ENCODE peak calls at places on chromosomes 7 and 10, in ten cellular contexts. M is IMR-90, T is transverse colon, R is suprapubic skin, G is HCT116, F is spleen, K is ovary, Q is heart left ventricle, S is adrenal gland, D is stomach. N is an unnamed sample.

GRCh38 chr7:20932785-20933184 is 146.1 kb upstream of the SP8 start:
- DNase-seq in K (no peak), G (no peak), M (no peak), T (no peak), R (no peak), D (no peak), F (no peak), S (no peak), Q (no peak), N (no peak)

GRCh38 chr10:11799736-11800080 is 23.4 kb upstream of the PROSER2 start:
- DNase-seq in D (no peak), S (no peak), F (no peak), M (no peak), Q (no peak), G (no peak), R (peak; percentile 13), T (no peak), K (no peak), N (no peak)

GRCh38 chr10:86313621-86314041 is 53.0 kb downstream of the GRID1 start:
- DNase-seq in T (no peak), K (no peak), Q (no peak), G (no peak), D (no peak), R (no peak), S (no peak), F (peak; percentile 24), M (no peak), N (no peak)

GRCh38 chr10:4033341-4033896 is 248.4 kb upstream of the KLF6 start:
- DNase-seq in Q (no peak), D (no peak), T (no peak), G (no peak), K (no peak), M (peak; percentile 42), S (no peak), F (no peak), R (no peak), N (no peak)

GRCh38 chr10:7400068-7400824 is 10.6 kb downstream of the SFMBT2 start:
- DNase-seq in G (no peak), T (no peak), K (no peak), R (no peak), F (no peak), Q (no peak), D (no peak), S (no peak), M (no peak), N (no peak)

GRCh38 chr10:101441539-101442455 is 87.8 kb downstream of the BTRC start:
- DNase-seq in R (no peak), D (no peak), M (peak; percentile 78), S (peak; percentile 62), K (no peak), G (peak; percentile 80), T (no peak), Q (peak; percentile 25), F (no peak), N (no peak)

GRCh38 chr7:157412021-157412443 is 75.2 kb downstream of the DNAJB6 start:
- DNase-seq in M (peak; percentile 95), K (no peak), F (peak; percentile 61), T (no peak), D (no peak), Q (no peak), G (no peak), S (no peak), R (no peak), N (no peak)

GRCh38 chr10:97454330-97455036 is 8.5 kb downstream of the ZDHHC16 start:
- DNase-seq in T (no peak), F (no peak), M (peak; percentile 34), R (no peak), S (no peak), Q (no peak), D (peak; percentile 55), K (no peak), G (no peak), N (no peak)

GRCh38 chr7:100156331-100157068 is 2.0 kb downstream of the TRAPPC14 start:
- DNase-seq in F (peak; percentile 78), R (no peak), G (no peak), T (no peak), K (no peak), M (no peak), Q (no peak), D (no peak), S (no peak), N (no peak)

GRCh38 chr7:2937701-2938513 is 93.8 kb upstream of the GNA12 start:
- DNase-seq in Q (peak; percentile 10), S (no peak), D (no peak), K (no peak), R (peak; percentile 53), F (peak; percentile 51), G (no peak), T (no peak), M (no peak), N (no peak)

GRCh38 chr7:41880107-41880506 is 177.2 kb upstream of the INHBA start:
- DNase-seq in T (no peak), F (no peak), R (no peak), Q (no peak), M (peak; percentile 92), D (no peak), G (no peak), S (no peak), K (no peak), N (no peak)

GRCh38 chr7:101608772-101609713 is 20.1 kb downstream of the MYL10 start:
- DNase-seq in D (peak; percentile 91), Q (no peak), S (no peak), M (no peak), T (peak; percentile 78), K (no peak), R (no peak), G (no peak), F (peak; percentile 59), N (no peak)

GRCh38 chr7:140294454-140294853 is 103.9 kb downstream of the SLC37A3 start:
- DNase-seq in S (no peak), Q (no peak), R (no peak), D (no peak), G (no peak), T (no peak), K (no peak), F (no peak), M (no peak), N (no peak)

GRCh38 chr7:23287612-23288011 is 11.5 kb upstream of the MALSU1 start:
- DNase-seq in K (no peak), D (no peak), R (no peak), Q (no peak), G (no peak), M (no peak), F (no peak), S (no peak), T (no peak), N (no peak)

GRCh38 chr7:98194186-98194585 is 17.1 kb upstream of the BHLHA15 start:
- DNase-seq in S (no peak), D (no peak), M (no peak), T (no peak), Q (no peak), R (no peak), G (no peak), F (no peak), K (no peak), N (no peak)

GRCh38 chr7:16028103-16028502 is 341.6 kb upstream of the MEOX2 start:
- DNase-seq in K (no peak), M (peak; percentile 95), G (no peak), S (no peak), Q (no peak), F (no peak), R (no peak), T (no peak), D (no peak), N (peak; percentile 25)

GRCh38 chr7:40843338-40844026 is 708.7 kb downstream of the SUGCT start:
- DNase-seq in R (no peak), G (no peak), Q (no peak), T (no peak), D (no peak), M (peak; percentile 45), F (no peak), K (no peak), S (no peak), N (no peak)

GRCh38 chr7:158444501-158445420 is 142.9 kb downstream of the PTPRN2 start:
- DNase-seq in T (no peak), R (no peak), D (no peak), K (no peak), F (no peak), Q (no peak), S (peak; percentile 36), G (no peak), M (no peak), N (no peak)

GRCh38 chr10:12975266-12975665 is 26.2 kb downstream of the CCDC3 start:
- DNase-seq in D (no peak), F (no peak), M (no peak), Q (no peak), K (no peak), T (no peak), G (no peak), S (no peak), R (no peak), N (no peak)

GRCh38 chr10:13987472-13987871 is 343.3 kb downstream of the FRMD4A start:
- DNase-seq in F (no peak), T (no peak), D (no peak), S (no peak), K (no peak), M (peak; percentile 91), G (no peak), R (no peak), Q (no peak), N (no peak)

GRCh38 chr10:103495321-103495720 is 1.8 kb downstream of the NEURL1 start:
- DNase-seq in K (no peak), M (no peak), T (no peak), S (no peak), D (no peak), G (no peak), F (no peak), Q (no peak), R (no peak), N (no peak)

GRCh38 chr10:78038105-78038504 is 4.4 kb downstream of the RPS24 start:
- DNase-seq in R (no peak), T (no peak), S (no peak), D (no peak), Q (no peak), F (no peak), K (no peak), G (no peak), M (peak; percentile 54), N (no peak)
- TF ChIP-seq POLR2A in R (no peak), T (no peak), S (no peak), D (no peak), Q (no peak), F (no peak), K (no peak), G (no peak), M (no peak), N (no peak)

GRCh38 chr10:1992930-1993329 is 255.6 kb upstream of the ADARB2 start:
- DNase-seq in K (no peak), Q (no peak), G (no peak), D (no peak), R (no peak), M (no peak), S (no peak), T (no peak), F (no peak), N (no peak)
- H3K27ac ChIP-seq in K (no peak overlapping the region), Q (no peak overlapping the region), G (no peak overlapping the region), D (no peak overlapping the region), R (no peak overlapping the region), M (no peak overlapping the region), S (no peak overlapping the region), T (no peak overlapping the region), F (no peak overlapping the region), N (no peak overlapping the region)

GRCh38 chr10:133262696-133263095 is 14.0 kb downstream of the ADAM8 start:
- DNase-seq in Q (no peak), M (no peak), R (no peak), T (peak; percentile 32), G (no peak), K (no peak), F (peak; percentile 89), D (no peak), S (no peak), N (no peak)
- TF ChIP-seq POLR2A in Q (no peak), M (no peak), R (no peak), T (no peak), G (no peak), K (no peak), F (no peak), D (no peak), S (no peak), N (no peak)

GRCh38 chr7:55018361-55019328 is at the start of gene EGFR:
- DNase-seq in Q (peak; percentile 84), K (peak; percentile 85), S (peak; percentile 87), R (peak; percentile 89), D (peak; percentile 82), M (peak; percentile 80), T (peak; percentile 86), F (peak; percentile 81), G (peak; percentile 40), N (peak; percentile 66)
- H3K27ac ChIP-seq in Q (peak within 1 kb of the TSS; percentile 92), K (peak within 1 kb of the TSS; percentile 88), S (peak within 1 kb of the TSS; percentile 82), R (peak within 1 kb of the TSS; percentile 99), D (peak within 1 kb of the TSS; percentile 94), M (peak within 1 kb of the TSS; percentile 97), T (peak within 1 kb of the TSS; percentile 96), F (peak within 1 kb of the TSS; percentile 84), G (peak within 1 kb of the TSS; percentile 88), N (peak within 1 kb of the TSS; percentile 91)

N was measured in tibial nerve.